ENCODE peak calls at places on chromosomes 12 and 14, in eight cellular contexts. H is SW 1271, T is HS-5, Z is SJSA1, J is AG20443, R is NCI-H69, U is uterus, X is HTR-8/SVneo. G is an unnamed sample.

GRCh38 chr12:28869197-28869596 is 279.9 kb upstream of the FAR2 start:
- DNase-seq in R (no peak), X (no peak), T (no peak), U (no peak), H (no peak), J (peak; percentile 14), Z (peak; percentile 52), G (no peak)

GRCh38 chr12:110289711-110290078 is 8.6 kb downstream of the ATP2A2 start:
- DNase-seq in T (no peak), U (no peak), R (no peak), H (no peak), J (no peak), X (no peak), Z (no peak), G (no peak)

GRCh38 chr14:47557894-47558293 is 117.5 kb downstream of the MDGA2 start:
- DNase-seq in X (no peak), R (peak; percentile 13), H (no peak), Z (no peak), T (no peak), U (no peak), J (no peak), G (no peak)

GRCh38 chr12:89080797-89081470 is 271.4 kb downstream of the DUSP6 start:
- DNase-seq in J (no peak), X (no peak), Z (no peak), T (no peak), R (no peak), U (no peak), H (no peak), G (no peak)

GRCh38 chr12:53728206-53728605 is 954 bp upstream of the CALCOCO1 start:
- DNase-seq in R (no peak), T (no peak), H (no peak), Z (no peak), X (no peak), J (no peak), U (no peak), G (no peak)

GRCh38 chr14:99952039-99952438 is 113.2 kb upstream of the EVL start:
- DNase-seq in X (no peak), Z (no peak), U (no peak), J (no peak), H (no peak), T (no peak), R (no peak), G (no peak)

GRCh38 chr12:15794836-15795235 is 5.6 kb upstream of the EPS8 start:
- DNase-seq in Z (no peak), T (no peak), J (no peak), X (no peak), U (no peak), H (no peak), R (no peak), G (no peak)

GRCh38 chr12:12749433-12749832 is 32.3 kb downstream of the CDKN1B start:
- DNase-seq in R (no peak), T (no peak), H (no peak), J (peak; percentile 41), Z (peak; percentile 81), X (no peak), U (peak; percentile 35), G (no peak)

GRCh38 chr12:101042211-101042610 is 167.8 kb downstream of the SLC5A8 start:
- DNase-seq in H (no peak), T (no peak), U (no peak), R (peak; percentile 61), X (no peak), J (no peak), Z (no peak), G (no peak)

GRCh38 chr12:12214635-12215131 is 52.2 kb downstream of the LRP6 start:
- DNase-seq in R (no peak), J (no peak), H (no peak), T (no peak), Z (no peak), X (no peak), U (no peak), G (no peak)

GRCh38 chr12:32548691-32549412 is 130.2 kb upstream of the DNM1L start:
- DNase-seq in X (no peak), J (peak; percentile 80), U (no peak), H (no peak), Z (no peak), R (no peak), T (no peak), G (no peak)

GRCh38 chr14:30974628-30975027 is 50.8 kb upstream of the AP4S1 start:
- DNase-seq in R (no peak), X (no peak), H (peak; percentile 28), J (no peak), T (no peak), U (no peak), Z (peak; percentile 49), G (no peak)

GRCh38 chr12:67472551-67472950 is 176.0 kb upstream of the DYRK2 start:
- DNase-seq in X (no peak), Z (no peak), T (no peak), H (no peak), U (no peak), J (no peak), R (peak; percentile 61), G (no peak)

GRCh38 chr14:58752782-58753181 is 115.0 kb downstream of the DACT1 start:
- DNase-seq in Z (no peak), X (no peak), H (no peak), R (peak; percentile 93), U (peak; percentile 52), J (no peak), T (no peak), G (no peak)

GRCh38 chr12:27003421-27004311 is 10.5 kb downstream of the TM7SF3 start:
- DNase-seq in U (no peak), J (no peak), X (no peak), Z (no peak), H (no peak), T (no peak), R (peak; percentile 73), G (no peak)

GRCh38 chr12:69274861-69275260 is 35.5 kb downstream of the CPSF6 start:
- DNase-seq in J (no peak), H (no peak), R (peak; percentile 1), X (no peak), Z (no peak), T (peak; percentile 22), U (no peak), G (no peak)

GRCh38 chr12:57235012-57235727 is 5.7 kb downstream of the SHMT2 start:
- DNase-seq in T (no peak), X (no peak), U (peak; percentile 44), R (peak; percentile 98), Z (no peak), J (no peak), H (no peak), G (no peak)

GRCh38 chr12:104793280-104793679 is 164.8 kb downstream of the SLC41A2 start:
- DNase-seq in T (no peak), R (no peak), Z (no peak), U (peak; percentile 17), J (peak; percentile 88), X (no peak), H (no peak), G (no peak)

GRCh38 chr14:71242237-71242748 is 335.0 kb downstream of the PCNX1 start:
- DNase-seq in T (peak; percentile 37), H (no peak), Z (no peak), J (peak; percentile 77), R (no peak), X (no peak), U (peak; percentile 58), G (no peak)